ENCODE peak calls at places on chromosome 14, in nine cellular contexts. One of them, this sample, is unnamed.

GRCh38 chr14:33435911-33436310 is 497.2 kb downstream of the NPAS3 start:
- DNase-seq in pancreas: no peak
- DNase-seq in right atrium auricular region: no peak
- DNase-seq in uterus: no peak
- DNase-seq in dorsolateral prefrontal cortex: no peak
- DNase-seq in heart right ventricle: no peak
- DNase-seq in A549: no peak
- DNase-seq in MCF 10A: peak
- DNase-seq in left ventricle myocardium inferior: no peak
- DNase-seq in this sample: no peak

GRCh38 chr14:105505101-105505500 is 14.1 kb downstream of the TEDC1 start:
- DNase-seq in pancreas: no peak
- DNase-seq in right atrium auricular region: no peak
- DNase-seq in uterus: no peak
- DNase-seq in dorsolateral prefrontal cortex: peak
- DNase-seq in heart right ventricle: no peak
- DNase-seq in A549: no peak
- DNase-seq in MCF 10A: no peak
- DNase-seq in left ventricle myocardium inferior: no peak
- DNase-seq in this sample: no peak

GRCh38 chr14:103516426-103517171 is 6.0 kb downstream of the CKB start:
- DNase-seq in pancreas: no peak
- DNase-seq in right atrium auricular region: no peak
- DNase-seq in uterus: no peak
- DNase-seq in dorsolateral prefrontal cortex: no peak
- DNase-seq in heart right ventricle: no peak
- DNase-seq in A549: no peak
- DNase-seq in MCF 10A: no peak
- DNase-seq in left ventricle myocardium inferior: peak
- DNase-seq in this sample: no peak

GRCh38 chr14:57058319-57058718 is 210.4 kb downstream of the EXOC5 start:
- DNase-seq in pancreas: peak
- DNase-seq in right atrium auricular region: no peak
- DNase-seq in uterus: no peak
- DNase-seq in dorsolateral prefrontal cortex: no peak
- DNase-seq in heart right ventricle: no peak
- DNase-seq in A549: no peak
- DNase-seq in MCF 10A: no peak
- DNase-seq in left ventricle myocardium inferior: no peak
- DNase-seq in this sample: no peak

GRCh38 chr14:33414041-33414440 is 475.4 kb downstream of the NPAS3 start:
- DNase-seq in pancreas: no peak
- DNase-seq in right atrium auricular region: no peak
- DNase-seq in uterus: no peak
- DNase-seq in dorsolateral prefrontal cortex: no peak
- DNase-seq in heart right ventricle: no peak
- DNase-seq in A549: no peak
- DNase-seq in MCF 10A: no peak
- DNase-seq in left ventricle myocardium inferior: no peak
- DNase-seq in this sample: no peak

GRCh38 chr14:94342334-94342934 is 19.3 kb upstream of the SERPINA6 start:
- DNase-seq in pancreas: peak
- DNase-seq in right atrium auricular region: peak
- DNase-seq in uterus: peak
- DNase-seq in dorsolateral prefrontal cortex: peak
- DNase-seq in heart right ventricle: peak
- DNase-seq in A549: peak
- DNase-seq in MCF 10A: peak
- DNase-seq in left ventricle myocardium inferior: peak
- DNase-seq in this sample: peak

GRCh38 chr14:50363734-50364113 is 33.0 kb downstream of the CDKL1 start:
- DNase-seq in pancreas: no peak
- DNase-seq in right atrium auricular region: no peak
- DNase-seq in uterus: no peak
- DNase-seq in dorsolateral prefrontal cortex: no peak
- DNase-seq in heart right ventricle: no peak
- DNase-seq in A549: no peak
- DNase-seq in MCF 10A: no peak
- DNase-seq in left ventricle myocardium inferior: no peak
- DNase-seq in this sample: no peak

GRCh38 chr14:104989951-104990303 is 4.3 kb downstream of the CLBA1 start:
- DNase-seq in pancreas: no peak
- DNase-seq in right atrium auricular region: no peak
- DNase-seq in uterus: no peak
- DNase-seq in dorsolateral prefrontal cortex: no peak
- DNase-seq in heart right ventricle: no peak
- DNase-seq in A549: no peak
- DNase-seq in MCF 10A: no peak
- DNase-seq in left ventricle myocardium inferior: no peak
- DNase-seq in this sample: no peak

GRCh38 chr14:71586131-71586893 is 345.9 kb upstream of the RGS6 start:
- DNase-seq in pancreas: no peak
- DNase-seq in right atrium auricular region: peak
- DNase-seq in uterus: peak
- DNase-seq in dorsolateral prefrontal cortex: peak
- DNase-seq in heart right ventricle: no peak
- DNase-seq in A549: no peak
- DNase-seq in MCF 10A: no peak
- DNase-seq in left ventricle myocardium inferior: no peak
- DNase-seq in this sample: no peak

GRCh38 chr14:61229475-61229888 is 51.7 kb downstream of the TMEM30B start:
- DNase-seq in pancreas: no peak
- DNase-seq in right atrium auricular region: no peak
- DNase-seq in uterus: no peak
- DNase-seq in dorsolateral prefrontal cortex: no peak
- DNase-seq in heart right ventricle: no peak
- DNase-seq in A549: no peak
- DNase-seq in MCF 10A: no peak
- DNase-seq in left ventricle myocardium inferior: no peak
- DNase-seq in this sample: no peak

GRCh38 chr14:36626150-36626549 is 35.5 kb upstream of the PAX9 start:
- DNase-seq in pancreas: no peak
- DNase-seq in right atrium auricular region: no peak
- DNase-seq in uterus: no peak
- DNase-seq in dorsolateral prefrontal cortex: no peak
- DNase-seq in heart right ventricle: no peak
- DNase-seq in A549: no peak
- DNase-seq in MCF 10A: no peak
- DNase-seq in left ventricle myocardium inferior: no peak
- DNase-seq in this sample: no peak

GRCh38 chr14:36605506-36605857 is 23.1 kb upstream of the NKX2-8 start:
- DNase-seq in pancreas: no peak
- DNase-seq in right atrium auricular region: no peak
- DNase-seq in uterus: no peak
- DNase-seq in dorsolateral prefrontal cortex: no peak
- DNase-seq in heart right ventricle: no peak
- DNase-seq in A549: no peak
- DNase-seq in MCF 10A: peak
- DNase-seq in left ventricle myocardium inferior: no peak
- DNase-seq in this sample: no peak

DNA sequence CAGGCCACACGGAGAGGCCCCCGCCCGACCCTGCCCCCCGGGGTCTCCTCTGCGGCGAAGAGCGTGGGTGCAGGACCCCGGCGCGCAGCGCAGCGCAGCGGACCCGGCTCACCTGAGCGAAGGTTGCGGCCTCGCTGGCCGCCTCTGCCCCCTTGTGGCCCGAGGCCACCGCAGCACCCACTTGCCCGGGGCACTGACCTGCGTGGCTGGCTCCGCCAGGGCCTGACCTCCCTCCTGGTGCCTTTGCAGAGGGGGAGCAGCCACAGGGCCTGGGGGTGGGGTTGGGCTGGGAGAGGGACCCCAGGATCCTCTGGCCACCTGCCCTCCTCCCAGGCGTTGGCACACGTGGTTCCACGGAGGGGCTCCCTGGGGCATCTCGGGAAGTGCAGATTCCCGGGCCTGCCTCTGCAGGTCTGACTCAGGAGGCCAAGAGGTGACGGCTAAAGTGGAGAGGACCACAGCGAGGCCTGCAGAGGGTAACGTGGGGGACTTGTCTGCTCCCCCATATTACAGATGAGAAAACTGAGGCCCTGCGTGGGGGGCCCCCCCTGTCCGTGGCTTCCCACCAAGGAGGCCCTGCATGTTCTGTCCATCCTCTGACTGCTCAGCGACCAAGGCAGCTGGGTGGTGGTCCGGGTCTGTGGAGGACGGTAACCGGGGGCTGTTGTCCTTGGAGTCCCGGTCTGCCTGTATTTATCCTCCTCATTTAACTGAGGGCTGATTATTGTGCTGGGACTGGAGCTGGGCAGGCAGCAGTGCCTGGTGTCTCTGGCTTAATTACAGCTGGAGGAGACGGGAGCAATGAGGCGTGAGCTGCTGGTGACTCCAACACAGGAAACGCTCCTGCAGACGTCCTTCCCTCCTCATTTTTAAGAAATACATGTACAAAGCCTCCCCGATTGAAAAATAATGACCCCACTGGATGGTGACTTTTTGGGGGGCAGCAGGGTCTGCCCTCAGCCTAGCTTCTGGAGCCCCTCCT is 67.9 kb upstream of the BEGAIN start:
- DNase-seq in pancreas: peak
- DNase-seq in right atrium auricular region: no peak
- DNase-seq in uterus: no peak
- DNase-seq in dorsolateral prefrontal cortex: no peak
- DNase-seq in heart right ventricle: peak
- DNase-seq in A549: peak
- DNase-seq in MCF 10A: no peak
- DNase-seq in left ventricle myocardium inferior: no peak
- DNase-seq in this sample: no peak
- TF ChIP-seq CTCF in pancreas: peak
- TF ChIP-seq CTCF in right atrium auricular region: peak
- TF ChIP-seq CTCF in uterus: peak
- TF ChIP-seq CTCF in dorsolateral prefrontal cortex: peak
- TF ChIP-seq CTCF in heart right ventricle: peak
- TF ChIP-seq CTCF in A549: peak
- TF ChIP-seq CTCF in MCF 10A: peak
- TF ChIP-seq CTCF in left ventricle myocardium inferior: peak
- TF ChIP-seq CTCF in this sample: peak

DNA sequence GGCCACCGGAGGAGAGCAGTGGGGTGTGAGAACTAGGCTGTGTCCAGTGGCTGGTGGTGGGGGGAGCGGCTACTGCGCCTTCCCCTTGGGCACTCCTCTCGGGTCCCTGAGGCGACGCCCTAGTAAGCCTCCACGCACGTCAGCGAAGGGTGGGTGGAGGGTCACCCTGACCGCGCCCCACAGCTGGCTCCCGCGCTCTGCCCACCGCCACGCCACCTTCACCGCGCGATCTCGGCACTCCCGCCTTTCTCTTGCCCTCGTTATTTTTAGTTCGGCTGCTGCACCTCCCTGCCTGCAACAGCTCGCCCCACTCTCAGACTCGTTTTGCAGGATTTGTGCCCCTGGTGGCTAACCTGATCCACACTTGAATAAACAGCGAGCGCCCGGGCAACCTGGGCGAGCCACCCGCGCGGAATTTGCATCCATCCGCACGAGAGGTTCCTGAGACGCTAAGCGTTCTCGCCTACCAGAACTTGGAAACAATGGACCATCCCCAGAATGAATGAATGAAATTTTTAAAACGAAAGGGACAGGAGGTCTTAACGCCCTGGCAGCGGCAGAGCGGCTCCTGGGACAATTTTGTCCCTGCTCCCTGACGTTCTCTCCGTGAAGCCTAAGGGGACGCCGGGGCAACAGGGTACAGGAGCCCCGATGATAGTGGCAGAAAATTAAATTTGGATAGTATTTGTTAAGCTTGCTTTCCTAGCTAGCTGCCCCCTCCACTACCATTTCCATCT is 7.0 kb upstream of the BMP4 start:
- DNase-seq in pancreas: peak
- DNase-seq in right atrium auricular region: peak
- DNase-seq in uterus: peak
- DNase-seq in dorsolateral prefrontal cortex: no peak
- DNase-seq in heart right ventricle: peak
- DNase-seq in A549: no peak
- DNase-seq in MCF 10A: no peak
- DNase-seq in left ventricle myocardium inferior: peak
- DNase-seq in this sample: no peak
- TF ChIP-seq CTCF in pancreas: peak
- TF ChIP-seq CTCF in right atrium auricular region: peak
- TF ChIP-seq CTCF in uterus: no peak
- TF ChIP-seq CTCF in dorsolateral prefrontal cortex: no peak
- TF ChIP-seq CTCF in heart right ventricle: peak
- TF ChIP-seq CTCF in A549: peak
- TF ChIP-seq CTCF in MCF 10A: no peak
- TF ChIP-seq CTCF in left ventricle myocardium inferior: peak
- TF ChIP-seq CTCF in this sample: no peak

DNA sequence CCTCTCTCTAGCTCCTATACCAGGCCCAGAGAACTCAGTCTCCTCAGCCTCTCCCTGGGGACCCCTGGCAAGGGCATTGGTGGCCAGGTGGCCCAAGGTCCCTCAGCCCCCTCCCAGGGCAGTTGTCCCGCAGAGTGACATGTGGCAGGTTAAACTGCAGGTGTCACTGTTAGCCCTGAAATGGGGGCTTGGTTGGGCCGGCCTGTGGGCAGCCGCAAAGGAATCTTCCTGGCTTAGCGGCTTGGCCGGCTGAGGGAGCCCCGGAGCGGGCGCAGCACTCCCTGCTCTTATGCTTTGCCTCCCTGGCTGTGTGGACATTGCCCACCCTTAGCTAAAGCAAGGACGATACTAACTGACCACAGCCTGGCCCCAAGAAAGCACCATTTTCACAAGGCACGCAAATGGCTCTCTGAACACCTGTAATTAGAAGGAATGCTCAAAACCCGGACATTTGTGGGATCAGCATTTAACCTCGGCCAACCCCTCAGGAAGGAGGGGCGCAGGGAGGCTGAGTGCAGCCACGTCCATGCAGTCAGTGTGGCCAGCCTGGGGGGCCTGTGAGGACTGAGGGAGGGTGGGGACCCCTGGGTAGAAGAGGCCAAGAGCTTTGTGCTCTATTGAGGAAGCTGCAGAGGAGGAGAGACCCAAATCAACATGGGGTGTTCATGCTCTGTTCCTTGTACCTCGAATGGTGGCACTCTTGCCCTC is 82.2 kb downstream of the PAPOLA start:
- DNase-seq in pancreas: peak
- DNase-seq in right atrium auricular region: no peak
- DNase-seq in uterus: no peak
- DNase-seq in dorsolateral prefrontal cortex: no peak
- DNase-seq in heart right ventricle: no peak
- DNase-seq in A549: peak
- DNase-seq in MCF 10A: peak
- DNase-seq in left ventricle myocardium inferior: no peak
- DNase-seq in this sample: no peak
- TF ChIP-seq CTCF in pancreas: peak
- TF ChIP-seq CTCF in right atrium auricular region: peak
- TF ChIP-seq CTCF in uterus: no peak
- TF ChIP-seq CTCF in dorsolateral prefrontal cortex: peak
- TF ChIP-seq CTCF in heart right ventricle: peak
- TF ChIP-seq CTCF in A549: peak
- TF ChIP-seq CTCF in MCF 10A: peak
- TF ChIP-seq CTCF in left ventricle myocardium inferior: peak
- TF ChIP-seq CTCF in this sample: no peak

GRCh38 chr14:63993992-63994391 is 141.2 kb downstream of the SYNE2 start:
- DNase-seq in pancreas: no peak
- DNase-seq in right atrium auricular region: no peak
- DNase-seq in uterus: no peak
- DNase-seq in dorsolateral prefrontal cortex: no peak
- DNase-seq in heart right ventricle: no peak
- DNase-seq in A549: no peak
- DNase-seq in MCF 10A: peak
- DNase-seq in left ventricle myocardium inferior: no peak
- DNase-seq in this sample: no peak
- TF ChIP-seq CTCF in pancreas: no peak
- TF ChIP-seq CTCF in right atrium auricular region: peak
- TF ChIP-seq CTCF in uterus: no peak
- TF ChIP-seq CTCF in dorsolateral prefrontal cortex: no peak
- TF ChIP-seq CTCF in heart right ventricle: peak
- TF ChIP-seq CTCF in A549: peak
- TF ChIP-seq CTCF in MCF 10A: peak
- TF ChIP-seq CTCF in left ventricle myocardium inferior: peak
- TF ChIP-seq CTCF in this sample: no peak

GRCh38 chr14:21070083-21070609 is at the start of gene ARHGEF40:
- DNase-seq in pancreas: peak
- DNase-seq in right atrium auricular region: no peak
- DNase-seq in uterus: peak
- DNase-seq in dorsolateral prefrontal cortex: peak
- DNase-seq in heart right ventricle: peak
- DNase-seq in A549: peak
- DNase-seq in MCF 10A: peak
- DNase-seq in left ventricle myocardium inferior: peak
- DNase-seq in this sample: no peak
- TF ChIP-seq CTCF in pancreas: no peak
- TF ChIP-seq CTCF in right atrium auricular region: no peak
- TF ChIP-seq CTCF in uterus: no peak
- TF ChIP-seq CTCF in dorsolateral prefrontal cortex: peak
- TF ChIP-seq CTCF in heart right ventricle: no peak
- TF ChIP-seq CTCF in A549: no peak
- TF ChIP-seq CTCF in MCF 10A: no peak
- TF ChIP-seq CTCF in left ventricle myocardium inferior: no peak
- TF ChIP-seq CTCF in this sample: no peak

This sample was measured in omental fat pad.